ENCODE peak calls at places on chromosome 5, in four cellular contexts. One of them, this sample, is unnamed.

GRCh38 chr5:107812570-107813141 is 141.9 kb upstream of the EFNA5 start:
- DNase-seq in endothelial cell: no peak
- DNase-seq in aorta: no peak
- DNase-seq in T-helper 2 cell: no peak
- DNase-seq in this sample: no peak

GRCh38 chr5:101679816-101680215 is 616.3 kb downstream of the SLCO4C1 start:
- DNase-seq in endothelial cell: no peak
- DNase-seq in T-helper 2 cell: no peak
- DNase-seq in aorta: no peak
- DNase-seq in this sample: no peak

GRCh38 chr5:118882666-118883065 is 105.7 kb downstream of the DTWD2 start:
- DNase-seq in endothelial cell: no peak
- DNase-seq in aorta: no peak
- DNase-seq in T-helper 2 cell: no peak
- DNase-seq in this sample: peak

GRCh38 chr5:43635374-43635773 is 32.4 kb downstream of the NNT start:
- DNase-seq in aorta: no peak
- DNase-seq in endothelial cell: no peak
- DNase-seq in T-helper 2 cell: no peak
- DNase-seq in this sample: no peak

GRCh38 chr5:75512383-75513074 is 838 bp downstream of the POLK start:
- DNase-seq in aorta: peak
- DNase-seq in endothelial cell: no peak
- DNase-seq in T-helper 2 cell: no peak
- DNase-seq in this sample: no peak

GRCh38 chr5:65061250-65061973 is 292.7 kb downstream of the CWC27 start:
- DNase-seq in aorta: no peak
- DNase-seq in endothelial cell: no peak
- DNase-seq in T-helper 2 cell: no peak
- DNase-seq in this sample: no peak

GRCh38 chr5:8848997-8849585 is 696.8 kb downstream of the SEMA5A start:
- DNase-seq in endothelial cell: no peak
- DNase-seq in aorta: peak
- DNase-seq in T-helper 2 cell: no peak
- DNase-seq in this sample: no peak

GRCh38 chr5:147169399-147169798 is 65.4 kb upstream of the STK32A start:
- DNase-seq in aorta: peak
- DNase-seq in T-helper 2 cell: no peak
- DNase-seq in endothelial cell: no peak
- DNase-seq in this sample: no peak

GRCh38 chr5:42951847-42952411 is 88.2 kb downstream of the ANXA2R start:
- DNase-seq in aorta: peak
- DNase-seq in T-helper 2 cell: peak
- DNase-seq in endothelial cell: no peak
- DNase-seq in this sample: no peak

GRCh38 chr5:169416583-169417196 is 115.8 kb upstream of the SLIT3 start:
- DNase-seq in endothelial cell: no peak
- DNase-seq in T-helper 2 cell: no peak
- DNase-seq in aorta: peak
- DNase-seq in this sample: no peak

GRCh38 chr5:139668064-139668880 is 20.1 kb downstream of the CXXC5 start:
- DNase-seq in endothelial cell: peak
- DNase-seq in aorta: no peak
- DNase-seq in T-helper 2 cell: peak
- DNase-seq in this sample: no peak

GRCh38 chr5:169577966-169578365 is 5.6 kb upstream of the SPDL1 start:
- DNase-seq in endothelial cell: no peak
- DNase-seq in T-helper 2 cell: no peak
- DNase-seq in aorta: no peak
- DNase-seq in this sample: no peak

GRCh38 chr5:9278925-9279603 is 266.8 kb downstream of the SEMA5A start:
- DNase-seq in aorta: no peak
- DNase-seq in T-helper 2 cell: no peak
- DNase-seq in endothelial cell: no peak
- DNase-seq in this sample: no peak

GRCh38 chr5:88683506-88684135 is 199.4 kb downstream of the MEF2C start:
- DNase-seq in endothelial cell: peak
- DNase-seq in aorta: peak
- DNase-seq in T-helper 2 cell: no peak
- DNase-seq in this sample: no peak

GRCh38 chr5:154474267-154474956 is 3.6 kb downstream of the HAND1 start:
- DNase-seq in aorta: no peak
- DNase-seq in T-helper 2 cell: no peak
- DNase-seq in endothelial cell: no peak
- DNase-seq in this sample: no peak

GRCh38 chr5:132608107-132608506 is 49.9 kb upstream of the IL13 start:
- DNase-seq in T-helper 2 cell: no peak
- DNase-seq in aorta: no peak
- DNase-seq in endothelial cell: no peak
- DNase-seq in this sample: no peak

GRCh38 chr5:107570805-107571531 is 99.8 kb downstream of the EFNA5 start:
- DNase-seq in T-helper 2 cell: peak
- DNase-seq in endothelial cell: no peak
- DNase-seq in aorta: no peak
- DNase-seq in this sample: no peak

GRCh38 chr5:95731571-95732554 is 727 bp downstream of the RHOBTB3 start:
- DNase-seq in T-helper 2 cell: peak
- DNase-seq in aorta: peak
- DNase-seq in endothelial cell: peak
- DNase-seq in this sample: no peak

GRCh38 chr5:132239776-132240175 is 12.1 kb upstream of the P4HA2 start:
- DNase-seq in T-helper 2 cell: no peak
- DNase-seq in aorta: no peak
- DNase-seq in endothelial cell: no peak
- DNase-seq in this sample: no peak

GRCh38 chr5:176877793-176878331 is 21.3 kb downstream of the HK3 start:
- DNase-seq in T-helper 2 cell: no peak
- DNase-seq in endothelial cell: no peak
- DNase-seq in aorta: no peak
- DNase-seq in this sample: no peak

GRCh38 chr5:65553941-65554340 is 9.0 kb downstream of the CENPK start:
- DNase-seq in endothelial cell: no peak
- DNase-seq in T-helper 2 cell: no peak
- DNase-seq in aorta: no peak
- DNase-seq in this sample: no peak

GRCh38 chr5:141742866-141743651 is 61.0 kb upstream of the ARAP3 start:
- DNase-seq in endothelial cell: peak
- DNase-seq in T-helper 2 cell: no peak
- DNase-seq in aorta: no peak
- DNase-seq in this sample: peak

GRCh38 chr5:83377131-83377865 is 94.2 kb upstream of the VCAN start:
- DNase-seq in endothelial cell: no peak
- DNase-seq in aorta: no peak
- DNase-seq in T-helper 2 cell: no peak
- DNase-seq in this sample: no peak

GRCh38 chr5:2912741-2913140 is 161.3 kb upstream of the IRX2 start:
- DNase-seq in T-helper 2 cell: no peak
- DNase-seq in endothelial cell: no peak
- DNase-seq in aorta: no peak
- DNase-seq in this sample: no peak

GRCh38 chr5:170427672-170428236 is 38.6 kb upstream of the KCNMB1 start:
- DNase-seq in endothelial cell: no peak
- DNase-seq in T-helper 2 cell: no peak
- DNase-seq in aorta: no peak
- DNase-seq in this sample: no peak

GRCh38 chr5:179836225-179837019 is 15.7 kb downstream of the SQSTM1 start:
- DNase-seq in T-helper 2 cell: peak
- DNase-seq in endothelial cell: no peak
- DNase-seq in aorta: no peak
- DNase-seq in this sample: no peak

GRCh38 chr5:95923918-95924559 is 37.6 kb downstream of the ELL2 start:
- DNase-seq in T-helper 2 cell: no peak
- DNase-seq in aorta: no peak
- DNase-seq in endothelial cell: no peak
- DNase-seq in this sample: no peak

GRCh38 chr5:145178667-145179523 is 656.2 kb downstream of the PRELID2 start:
- DNase-seq in endothelial cell: no peak
- DNase-seq in T-helper 2 cell: no peak
- DNase-seq in aorta: no peak
- DNase-seq in this sample: peak

GRCh38 chr5:149452007-149452664 is 73.0 kb upstream of the IL17B start:
- DNase-seq in T-helper 2 cell: no peak
- DNase-seq in endothelial cell: peak
- DNase-seq in aorta: peak
- DNase-seq in this sample: no peak

GRCh38 chr5:93294184-93294583 is 286.8 kb downstream of the NR2F1-AS1 start:
- DNase-seq in endothelial cell: no peak
- DNase-seq in aorta: no peak
- DNase-seq in T-helper 2 cell: no peak
- DNase-seq in this sample: no peak

GRCh38 chr5:59640411-59640810 is 253.1 kb downstream of the PDE4D start:
- DNase-seq in T-helper 2 cell: no peak
- DNase-seq in aorta: no peak
- DNase-seq in endothelial cell: no peak
- DNase-seq in this sample: no peak

GRCh38 chr5:101678494-101679193 is 617.4 kb downstream of the SLCO4C1 start:
- DNase-seq in T-helper 2 cell: no peak
- DNase-seq in aorta: peak
- DNase-seq in endothelial cell: peak
- DNase-seq in this sample: peak

GRCh38 chr5:159937580-159937979 is 21.3 kb downstream of the ADRA1B start:
- DNase-seq in aorta: no peak
- DNase-seq in endothelial cell: no peak
- DNase-seq in T-helper 2 cell: no peak
- DNase-seq in this sample: no peak

GRCh38 chr5:33756481-33756880 is 135.3 kb downstream of the ADAMTS12 start:
- DNase-seq in endothelial cell: no peak
- DNase-seq in T-helper 2 cell: no peak
- DNase-seq in aorta: no peak
- DNase-seq in this sample: no peak

GRCh38 chr5:160685695-160686094 is 166.3 kb downstream of the ATP10B start:
- DNase-seq in endothelial cell: peak
- DNase-seq in aorta: no peak
- DNase-seq in T-helper 2 cell: no peak
- DNase-seq in this sample: peak

GRCh38 chr5:62661126-62661525 is 82.5 kb downstream of the LRRC70 start:
- DNase-seq in endothelial cell: no peak
- DNase-seq in T-helper 2 cell: no peak
- DNase-seq in aorta: no peak
- DNase-seq in this sample: no peak

This sample was measured in NT2/D1.